ENCODE peak calls at places on chromosomes 12 and 14, in eight cellular contexts. L, C, Z, F, N, I, B and P are unnamed samples.

GRCh38 chr14:86015916-86016315 is 486.0 kb downstream of the FLRT2 start:
- DNase-seq in C (peak), L (no peak), B (no peak), Z (no peak), F (peak), I (no peak), N (no peak), P (no peak)

GRCh38 chr12:117045175-117045997 is 53.8 kb downstream of the TESC start:
- DNase-seq in N (no peak), F (no peak), B (no peak), L (no peak), C (no peak), Z (no peak), I (no peak), P (no peak)

GRCh38 chr12:53061404-53062010 is 11.6 kb downstream of the TNS2 start:
- DNase-seq in F (no peak), C (no peak), B (no peak), L (peak), Z (no peak), N (no peak), I (no peak), P (no peak)

GRCh38 chr14:49986344-49987014 is 93.6 kb downstream of the ARF6 start:
- DNase-seq in Z (no peak), F (peak), N (no peak), I (no peak), L (no peak), C (no peak), B (no peak), P (no peak)

GRCh38 chr12:41576925-41577324 is 388.8 kb downstream of the PDZRN4 start:
- DNase-seq in C (no peak), N (no peak), F (no peak), L (no peak), Z (no peak), I (no peak), B (no peak), P (no peak)

GRCh38 chr12:15346488-15346887 is 24.2 kb downstream of the PTPRO start:
- DNase-seq in Z (no peak), B (no peak), L (no peak), C (no peak), I (no peak), N (no peak), F (no peak), P (no peak)

GRCh38 chr12:15928870-15929571 is 17.9 kb downstream of the DERA start:
- DNase-seq in B (no peak), F (peak), Z (no peak), L (no peak), I (no peak), C (no peak), N (no peak), P (no peak)

GRCh38 chr14:60161176-60162107 is 3.8 kb downstream of the DHRS7 start:
- DNase-seq in B (no peak), Z (no peak), I (no peak), C (no peak), N (no peak), F (peak), L (peak), P (no peak)

GRCh38 chr12:49809369-49810158 is 18.6 kb downstream of the NCKAP5L start:
- DNase-seq in N (no peak), L (no peak), B (no peak), F (no peak), I (no peak), C (no peak), Z (no peak), P (no peak)